ENCODE peak calls at places on chromosomes 12 and 14, in eight cellular contexts. T, S, L, V, C, G, A and M are unnamed samples.

GRCh38 chr12:50733720-50734119 is 30.2 kb upstream of the ATF1 start:
- DNase-seq in T (no peak), S (no peak), L (no peak), V (no peak), C (no peak), G (no peak), A (no peak), M (no peak)

GRCh38 chr14:89794096-89794495 is 160.4 kb downstream of the EFCAB11 start:
- DNase-seq in T (no peak), S (peak), L (no peak), V (no peak), C (peak), G (peak), A (no peak), M (no peak)

GRCh38 chr12:8648598-8649205 is 13.9 kb downstream of the MFAP5 start:
- DNase-seq in T (peak), S (no peak), L (no peak), V (peak), C (no peak), G (no peak), A (no peak), M (no peak)

GRCh38 chr14:52400846-52401245 is 86.7 kb downstream of the PTGER2 start:
- DNase-seq in T (peak), S (no peak), L (no peak), V (no peak), C (no peak), G (no peak), A (no peak), M (no peak)

GRCh38 chr14:59360923-59361794 is 104.0 kb downstream of the GPR135 start:
- DNase-seq in T (no peak), S (peak), L (peak), V (peak), C (peak), G (peak), A (peak), M (peak)

GRCh38 chr12:58425481-58426392 is 484.4 kb downstream of the ATP23 start:
- DNase-seq in T (peak), S (peak), L (peak), V (peak), C (no peak), G (peak), A (no peak), M (peak)

GRCh38 chr14:33908540-33909223 is 42.2 kb downstream of the EGLN3 start:
- DNase-seq in T (peak), S (no peak), L (no peak), V (no peak), C (no peak), G (no peak), A (no peak), M (no peak)

GRCh38 chr12:32400114-32400672 is 835 bp downstream of the FGD4 start:
- DNase-seq in T (no peak), S (no peak), L (peak), V (peak), C (no peak), G (peak), A (no peak), M (no peak)

GRCh38 chr12:28035483-28035882 is 63.0 kb upstream of the PTHLH start:
- DNase-seq in T (no peak), S (peak), L (peak), V (no peak), C (no peak), G (peak), A (no peak), M (peak)

GRCh38 chr14:35286707-35287106 is 5.5 kb upstream of the PSMA6 start:
- DNase-seq in T (peak), S (no peak), L (no peak), V (no peak), C (no peak), G (no peak), A (no peak), M (no peak)

GRCh38 chr14:55333785-55334485 is 62.7 kb downstream of the FBXO34 start:
- DNase-seq in T (peak), S (no peak), L (peak), V (no peak), C (no peak), G (no peak), A (no peak), M (no peak)

GRCh38 chr14:21476526-21476924 is 234 bp downstream of the RAB2B start:
- DNase-seq in T (no peak), S (no peak), L (peak), V (no peak), C (no peak), G (no peak), A (peak), M (no peak)

GRCh38 chr12:60148831-60149230 is 553.0 kb downstream of the SLC16A7 start:
- DNase-seq in T (no peak), S (peak), L (peak), V (no peak), C (no peak), G (peak), A (no peak), M (peak)

GRCh38 chr14:29111554-29111953 is 345.0 kb downstream of the FOXG1 start:
- DNase-seq in T (no peak), S (no peak), L (no peak), V (no peak), C (no peak), G (no peak), A (no peak), M (no peak)

GRCh38 chr12:64824500-64825142 is at the start of gene TBC1D30:
- DNase-seq in T (peak), S (peak), L (no peak), V (peak), C (no peak), G (peak), A (no peak), M (no peak)

GRCh38 chr12:30622509-30622908 is 73.2 kb downstream of the IPO8 start:
- DNase-seq in T (peak), S (peak), L (peak), V (no peak), C (no peak), G (peak), A (no peak), M (peak)

GRCh38 chr12:73210574-73211204 is 938.5 kb downstream of the TRHDE start:
- DNase-seq in T (no peak), S (no peak), L (no peak), V (no peak), C (no peak), G (no peak), A (no peak), M (no peak)
- H3K4me3 ChIP-seq in T (no peak), S (no peak), L (no peak), V (no peak), C (no peak), G (no peak), A (no peak), M (no peak)

DNA sequence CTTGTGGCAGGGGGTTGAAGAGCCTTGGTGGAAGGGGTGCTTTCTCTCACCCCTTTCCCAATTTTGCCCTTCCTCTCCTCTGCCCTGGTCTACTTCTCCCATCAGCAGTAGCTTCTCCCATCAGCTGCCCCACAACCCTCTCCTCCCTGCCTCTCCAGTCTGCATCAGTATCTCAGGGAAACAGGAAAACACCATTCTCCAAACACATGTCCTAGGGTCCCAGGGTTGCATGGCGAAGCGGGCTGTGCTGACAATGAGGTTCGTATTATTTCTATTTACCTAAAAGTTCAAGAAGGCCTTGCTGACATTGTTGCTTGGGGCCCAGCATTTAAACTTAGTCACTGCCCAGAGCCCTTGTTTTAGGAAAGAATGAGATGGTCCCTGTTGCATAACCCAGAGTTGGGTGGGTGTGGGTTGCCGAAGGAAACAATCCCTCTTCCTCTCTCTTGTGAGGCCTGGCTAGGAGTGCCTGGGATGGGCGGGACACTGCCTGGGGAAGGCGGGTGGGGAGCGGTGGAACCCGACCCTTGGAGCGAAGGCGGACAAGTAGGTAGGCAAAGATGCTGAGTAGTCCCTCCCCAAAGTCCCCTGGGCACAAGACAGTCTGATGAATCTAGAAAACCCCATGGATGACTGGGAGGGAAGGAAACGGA is 1.3 kb upstream of the IGFBP6 start:
- DNase-seq in T (no peak), S (peak), L (peak), V (no peak), C (peak), G (peak), A (no peak), M (peak)
- H3K4me3 ChIP-seq in T (no peak), S (peak), L (no peak), V (peak), C (peak), G (peak), A (peak), M (peak)

DNA sequence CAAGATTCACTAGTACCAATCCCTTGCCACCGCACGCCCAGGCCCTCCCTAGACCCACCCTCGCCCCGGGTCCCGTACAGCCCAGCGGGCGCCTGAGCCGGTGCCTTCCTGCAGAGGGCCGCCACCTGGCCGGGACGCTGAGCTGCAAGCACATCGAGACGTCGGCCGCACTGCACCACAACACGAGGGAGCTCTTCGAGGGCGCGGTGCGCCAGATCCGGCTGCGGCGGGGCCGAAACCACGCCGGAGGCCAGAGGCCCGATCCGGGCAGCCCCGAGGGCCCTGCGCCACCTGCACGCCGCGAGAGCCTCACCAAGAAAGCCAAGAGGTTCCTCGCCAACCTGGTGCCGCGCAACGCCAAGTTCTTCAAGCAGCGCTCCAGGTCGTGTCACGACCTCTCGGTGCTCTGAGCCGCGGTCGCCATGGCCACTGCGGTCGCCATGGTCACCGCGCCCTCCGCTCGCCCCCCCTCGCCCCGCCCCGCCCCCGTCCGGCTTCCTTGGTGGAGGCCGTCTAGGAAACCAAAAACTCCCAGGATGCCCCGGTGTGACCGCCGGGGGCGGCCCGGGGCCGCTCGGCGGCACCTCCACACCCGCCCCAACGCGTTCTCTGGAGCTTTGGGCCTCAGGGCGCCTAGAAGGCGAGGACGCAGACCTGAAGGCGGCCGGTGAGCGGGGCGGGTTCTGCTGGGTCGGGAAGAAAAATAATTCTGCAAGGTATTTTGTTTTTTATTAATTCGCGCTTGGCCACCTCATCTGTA is 3.7 kb downstream of the REM2 start:
- DNase-seq in T (peak), S (peak), L (peak), V (peak), C (peak), G (peak), A (peak), M (peak)
- H3K4me3 ChIP-seq in T (peak), S (peak), L (peak), V (peak), C (peak), G (peak), A (peak), M (peak)

GRCh38 chr12:63151061-63151897 is at the start of gene AVPR1A:
- DNase-seq in T (no peak), S (no peak), L (peak), V (no peak), C (peak), G (no peak), A (no peak), M (no peak)

GRCh38 chr12:63150255-63151060 is 543 bp downstream of the AVPR1A start:
- DNase-seq in T (no peak), S (no peak), L (peak), V (peak), C (peak), G (no peak), A (no peak), M (no peak)

GRCh38 chr12:63149884-63150254 is 1.1 kb downstream of the AVPR1A start:
- DNase-seq in T (no peak), S (no peak), L (no peak), V (no peak), C (no peak), G (no peak), A (no peak), M (no peak)

GRCh38 chr12:63154560-63154959 is 3.6 kb upstream of the AVPR1A start:
- DNase-seq in T (no peak), S (no peak), L (no peak), V (no peak), C (no peak), G (no peak), A (no peak), M (no peak)

DNA sequence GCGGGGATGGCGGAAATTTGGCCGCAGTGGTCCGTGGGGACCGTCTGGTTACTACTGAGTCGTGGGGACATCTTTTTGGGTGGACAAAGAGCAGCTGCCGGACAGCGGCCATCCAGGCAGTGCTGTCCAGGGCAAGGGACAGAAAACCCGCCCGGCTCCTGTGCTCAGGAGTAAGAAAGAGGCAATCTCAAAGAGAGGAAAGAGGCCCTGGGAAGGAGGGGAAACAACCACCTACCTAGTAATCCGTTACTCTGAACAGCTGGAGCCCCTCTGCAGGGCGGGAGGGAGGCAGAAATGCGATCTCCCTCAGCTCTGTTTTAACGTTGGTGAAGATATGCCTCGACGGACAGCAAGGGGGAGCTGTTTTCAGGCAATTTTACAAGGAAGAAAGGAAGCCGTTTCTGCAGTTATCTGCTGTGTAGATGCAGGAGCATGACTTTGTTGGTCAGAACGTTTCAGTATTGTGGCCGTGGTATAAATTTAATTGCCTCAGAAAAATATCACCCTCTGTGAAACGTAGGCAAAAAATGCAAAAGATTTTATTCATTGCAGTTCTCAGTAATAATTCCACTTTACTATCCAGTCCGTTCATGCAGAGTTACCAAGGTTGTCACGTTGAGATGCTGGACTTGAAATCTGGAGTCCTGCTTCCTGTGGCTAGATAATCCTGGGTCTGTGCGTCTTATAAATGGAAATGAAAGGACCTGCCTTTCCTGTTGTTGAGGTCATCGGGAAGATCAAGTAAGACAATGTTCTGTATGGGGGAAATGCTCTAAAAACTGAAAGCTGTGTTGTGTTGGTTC is 1.1 kb upstream of the AVPR1A start:
- DNase-seq in T (peak), S (peak), L (peak), V (peak), C (peak), G (peak), A (no peak), M (peak)
- H3K4me3 ChIP-seq in T (no peak), S (peak), L (no peak), V (peak), C (peak), G (no peak), A (peak), M (no peak)

GRCh38 chr14:105215602-105216001 is 32.7 kb upstream of the BTBD6 start:
- DNase-seq in T (no peak), S (no peak), L (no peak), V (no peak), C (no peak), G (no peak), A (no peak), M (no peak)

GRCh38 chr14:105212541-105213305 is 31.6 kb upstream of the NUDT14 start:
- DNase-seq in T (no peak), S (no peak), L (no peak), V (no peak), C (no peak), G (no peak), A (no peak), M (no peak)

GRCh38 chr14:105216490-105217247 is 31.7 kb upstream of the BTBD6 start:
- DNase-seq in T (no peak), S (no peak), L (no peak), V (no peak), C (no peak), G (no peak), A (no peak), M (no peak)

GRCh38 chr14:105213396-105213795 is 32.3 kb upstream of the NUDT14 start:
- DNase-seq in T (no peak), S (no peak), L (no peak), V (no peak), C (no peak), G (no peak), A (no peak), M (no peak)

DNA sequence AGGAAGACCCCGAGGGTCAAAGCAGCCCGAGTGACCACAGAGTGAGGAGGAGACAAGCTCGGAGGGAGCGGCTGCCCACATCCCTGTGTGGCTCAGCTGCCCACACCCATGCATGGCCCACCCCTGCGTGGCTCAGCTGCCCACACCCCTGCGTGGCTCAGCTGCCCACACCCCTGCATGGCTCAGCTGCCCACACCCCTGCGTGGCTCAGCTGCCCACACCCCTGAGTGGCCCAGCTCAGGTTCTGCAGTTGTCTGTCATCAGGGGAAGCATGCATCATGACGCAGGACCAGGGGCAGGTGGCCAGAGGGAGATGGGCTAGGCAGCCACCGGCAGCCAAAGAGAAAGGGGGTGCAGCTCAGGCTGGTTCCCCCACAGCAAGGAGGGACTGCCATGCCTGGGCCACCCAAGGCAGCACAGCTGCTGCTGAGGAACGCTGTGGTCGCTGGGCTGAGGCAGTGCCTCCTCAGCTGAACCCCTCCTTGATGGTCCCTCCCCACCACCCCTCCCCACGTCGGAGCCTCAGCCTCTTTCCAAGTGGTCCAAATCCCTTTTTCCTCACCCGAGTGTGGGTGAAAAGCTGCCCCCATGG is 33.3 kb upstream of the NUDT14 start:
- DNase-seq in T (no peak), S (no peak), L (no peak), V (no peak), C (no peak), G (no peak), A (no peak), M (no peak)
- H3K4me3 ChIP-seq in T (no peak), S (no peak), L (no peak), V (no peak), C (no peak), G (no peak), A (no peak), M (no peak)